ENCODE peak calls at places on chromosomes 1 and 21, in six cellular contexts. R is cardiac fibroblast, V is psoas muscle, Y is transverse colon, A is endodermal cell, P is stomach. Z is an unnamed sample.

GRCh38 chr21:37367758-37368535 is 1.4 kb downstream of the DYRK1A start:
- DNase-seq in P (peak; percentile 44), R (peak; percentile 59), A (peak; percentile 62), Y (peak; percentile 38), V (peak; percentile 55), Z (no peak)

GRCh38 chr21:41188476-41189146 is 20.7 kb downstream of the BACE2 start:
- DNase-seq in R (peak; percentile 24), A (peak; percentile 24), Y (no peak), V (no peak), P (no peak), Z (no peak)

GRCh38 chr1:175866776-175867175 is 123.4 kb upstream of the TNR start:
- DNase-seq in A (no peak), Y (no peak), R (no peak), P (no peak), V (no peak), Z (no peak)

GRCh38 chr1:154607084-154607747 is 770 bp downstream of the ADAR start:
- DNase-seq in Y (peak; percentile 43), R (peak; percentile 49), P (no peak), V (no peak), A (no peak), Z (no peak)

GRCh38 chr1:103513720-103514119 is 11.8 kb upstream of the RNPC3 start:
- DNase-seq in A (no peak), V (no peak), Y (no peak), R (peak; percentile 12), P (no peak), Z (no peak)

GRCh38 chr1:98515744-98516143 is 145.8 kb upstream of the SNX7 start:
- DNase-seq in R (no peak), Y (no peak), V (no peak), A (no peak), P (no peak), Z (no peak)

GRCh38 chr1:156889802-156890585 is 3.5 kb upstream of the PEAR1 start:
- DNase-seq in A (peak; percentile 96), Y (peak; percentile 80), R (peak; percentile 89), P (peak; percentile 85), V (peak; percentile 79), Z (peak; percentile 38)

GRCh38 chr1:232377494-232377770 is 252.5 kb downstream of the SIPA1L2 start:
- DNase-seq in P (no peak), V (no peak), A (no peak), Y (no peak), R (peak; percentile 57), Z (no peak)

GRCh38 chr1:234960722-234961467 is 167.7 kb downstream of the TOMM20 start:
- DNase-seq in V (no peak), P (peak; percentile 78), A (no peak), R (peak; percentile 79), Y (peak; percentile 77), Z (no peak)

GRCh38 chr1:234533975-234534876 is 55.2 kb upstream of the TARBP1 start:
- DNase-seq in Y (peak; percentile 80), V (peak; percentile 92), R (peak; percentile 100), P (peak; percentile 85), A (no peak), Z (peak; percentile 100)

GRCh38 chr1:114215426-114215825 is 61.8 kb upstream of the SYT6 start:
- DNase-seq in R (peak; percentile 4), A (no peak), Y (no peak), V (no peak), P (no peak), Z (no peak)

GRCh38 chr1:94022471-94023189 is 98.3 kb downstream of the ABCA4 start:
- DNase-seq in Y (no peak), P (no peak), R (peak; percentile 93), A (no peak), V (no peak), Z (peak; percentile 78)

GRCh38 chr1:74504125-74505065 is 8.0 kb downstream of the LRRC53 start:
- DNase-seq in P (no peak), V (no peak), A (peak; percentile 92), Y (peak; percentile 27), R (peak; percentile 45), Z (peak; percentile 3)

GRCh38 chr1:100881687-100882086 is 13.0 kb downstream of the EXTL2 start:
- DNase-seq in V (no peak), Y (no peak), R (no peak), P (no peak), A (peak; percentile 52), Z (no peak)

GRCh38 chr1:100882622-100883186 is 11.9 kb downstream of the EXTL2 start:
- DNase-seq in R (no peak), P (no peak), V (no peak), A (no peak), Y (no peak), Z (no peak)

GRCh38 chr1:100879422-100879821 is 15.2 kb downstream of the EXTL2 start:
- DNase-seq in R (no peak), V (no peak), A (no peak), P (no peak), Y (no peak), Z (no peak)

GRCh38 chr1:100883963-100884362 is 10.7 kb downstream of the EXTL2 start:
- DNase-seq in P (no peak), Y (no peak), R (peak; percentile 57), A (no peak), V (no peak), Z (no peak)
- TF ChIP-seq CTCF in P (no peak), Y (no peak), R (peak; percentile 16), A (no peak), V (no peak), Z (no peak)

GRCh38 chr1:184162266-184162665 is 110.7 kb downstream of the TSEN15 start:
- DNase-seq in R (peak; percentile 27), P (no peak), V (peak; percentile 12), Y (no peak), A (no peak), Z (no peak)

GRCh38 chr1:184160942-184161698 is 109.6 kb downstream of the TSEN15 start:
- DNase-seq in V (peak; percentile 19), P (no peak), A (no peak), Y (no peak), R (peak; percentile 83), Z (no peak)

GRCh38 chr1:184164529-184164928 is 113.0 kb downstream of the TSEN15 start:
- DNase-seq in V (no peak), R (no peak), A (no peak), P (no peak), Y (no peak), Z (no peak)

GRCh38 chr1:184166495-184166894 is 115.0 kb downstream of the TSEN15 start:
- DNase-seq in A (no peak), R (no peak), P (no peak), V (no peak), Y (no peak), Z (no peak)

DNA sequence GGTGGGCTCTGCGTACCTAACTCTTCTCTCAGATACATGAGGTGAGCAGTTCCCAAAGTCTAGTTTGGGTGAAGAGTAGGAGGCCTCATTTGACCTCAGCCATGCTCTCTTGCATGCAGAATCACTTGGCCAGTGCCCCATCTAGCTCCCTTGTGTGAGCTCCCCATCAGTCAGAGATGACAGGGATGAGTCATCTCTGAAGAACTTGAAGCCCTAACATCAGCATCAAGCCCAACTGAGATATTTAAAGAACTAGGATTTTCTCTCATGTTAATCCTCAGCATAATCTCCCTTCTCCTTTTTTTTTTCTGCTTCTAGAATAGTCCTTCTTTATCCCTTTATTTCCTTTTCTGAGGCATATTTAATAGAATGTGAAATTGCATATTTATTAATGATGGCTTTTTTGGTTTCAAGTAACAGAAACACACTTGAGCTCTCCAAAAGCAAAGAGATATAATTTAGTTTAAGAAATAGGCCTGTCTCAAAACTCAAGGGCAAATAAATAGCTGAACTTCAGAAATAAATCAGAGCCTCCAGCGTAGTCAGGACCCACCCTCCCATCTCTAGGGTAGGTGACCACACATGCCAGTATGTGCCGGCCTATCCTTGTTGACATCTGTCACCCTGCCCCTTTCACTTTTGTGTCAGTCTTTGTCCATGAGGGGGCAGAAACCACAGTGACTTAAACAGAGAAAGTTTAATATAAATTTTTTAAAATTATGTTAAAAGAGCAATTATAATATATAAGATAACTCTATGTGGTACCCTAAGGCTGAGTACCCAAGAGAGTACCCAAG is 112.3 kb downstream of the TSEN15 start:
- DNase-seq in V (peak; percentile 29), A (peak; percentile 62), P (no peak), R (peak; percentile 31), Y (no peak), Z (no peak)
- TF ChIP-seq CTCF in V (no peak), A (peak; percentile 40), P (no peak), R (no peak), Y (no peak), Z (no peak)

DNA sequence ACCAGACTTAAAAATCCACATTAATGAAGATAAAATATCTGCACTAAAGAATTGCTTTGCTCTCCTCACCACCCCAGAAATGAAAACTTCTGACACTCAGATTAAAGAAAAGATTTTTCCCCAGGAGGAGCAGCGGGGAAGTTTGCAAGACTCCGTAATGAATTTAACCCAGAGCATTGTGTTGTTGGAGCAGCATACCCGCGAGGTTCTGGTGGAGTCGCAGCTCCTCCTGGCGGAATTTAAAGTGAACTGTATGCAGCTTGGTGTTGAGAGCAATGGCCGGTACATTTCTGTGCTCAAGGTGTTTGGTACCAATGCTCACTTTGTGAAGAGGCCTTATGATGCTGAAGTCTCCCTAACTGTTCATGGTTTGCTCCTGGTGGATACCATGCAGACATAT is 46.4 kb downstream of the VPS13D start:
- DNase-seq in P (peak; percentile 35), R (peak; percentile 69), Y (no peak), A (peak; percentile 79), V (no peak), Z (peak; percentile 10)
- TF ChIP-seq CTCF in P (no peak), R (peak; percentile 57), Y (peak; percentile 21), A (peak; percentile 82), V (peak; percentile 37), Z (peak; percentile 51)

GRCh38 chr1:206738370-206739366 is 31.9 kb upstream of the IL19 start:
- DNase-seq in Y (no peak), R (peak; percentile 50), P (peak; percentile 44), V (no peak), A (peak; percentile 67), Z (no peak)
- TF ChIP-seq CTCF in Y (peak; percentile 10), R (peak; percentile 32), P (no peak), V (no peak), A (peak; percentile 74), Z (peak; percentile 18)

Z was measured in AG09319.